ENCODE peak calls at places on chromosomes 5 and 9, in five cellular contexts. One of them, this sample, is unnamed.

GRCh38 chr5:56706504-56706903 is 108.8 kb upstream of the MAP3K1 start:
- DNase-seq in cardiac muscle cell: no peak
- DNase-seq in upper lobe of right lung: no peak
- DNase-seq in H7: no peak
- DNase-seq in naive thymus-derived CD4-positive, alpha-beta T cell: no peak
- DNase-seq in this sample: no peak

GRCh38 chr9:107039546-107039945 is 176.6 kb downstream of the ZNF462 start:
- DNase-seq in cardiac muscle cell: peak
- DNase-seq in upper lobe of right lung: no peak
- DNase-seq in H7: no peak
- DNase-seq in naive thymus-derived CD4-positive, alpha-beta T cell: no peak
- DNase-seq in this sample: no peak

GRCh38 chr5:109703827-109704226 is 14.1 kb downstream of the MAN2A1 start:
- DNase-seq in cardiac muscle cell: no peak
- DNase-seq in upper lobe of right lung: no peak
- DNase-seq in H7: no peak
- DNase-seq in naive thymus-derived CD4-positive, alpha-beta T cell: no peak
- DNase-seq in this sample: no peak

GRCh38 chr5:1652873-1653707 is 129.3 kb upstream of the LPCAT1 start:
- DNase-seq in cardiac muscle cell: peak
- DNase-seq in upper lobe of right lung: peak
- DNase-seq in H7: peak
- DNase-seq in naive thymus-derived CD4-positive, alpha-beta T cell: no peak
- DNase-seq in this sample: peak

GRCh38 chr5:97986069-97986468 is 787.4 kb upstream of the RGMB start:
- DNase-seq in cardiac muscle cell: peak
- DNase-seq in upper lobe of right lung: no peak
- DNase-seq in H7: peak
- DNase-seq in naive thymus-derived CD4-positive, alpha-beta T cell: no peak
- DNase-seq in this sample: no peak

GRCh38 chr5:176810084-176810597 is at the start of gene UNC5A:
- DNase-seq in cardiac muscle cell: peak
- DNase-seq in upper lobe of right lung: no peak
- DNase-seq in H7: peak
- DNase-seq in naive thymus-derived CD4-positive, alpha-beta T cell: peak
- DNase-seq in this sample: peak

GRCh38 chr5:132834057-132834456 is 3.6 kb upstream of the SHROOM1 start:
- DNase-seq in cardiac muscle cell: no peak
- DNase-seq in upper lobe of right lung: no peak
- DNase-seq in H7: no peak
- DNase-seq in naive thymus-derived CD4-positive, alpha-beta T cell: no peak
- DNase-seq in this sample: no peak

GRCh38 chr5:159038907-159039306 is 60.8 kb downstream of the EBF1 start:
- DNase-seq in cardiac muscle cell: peak
- DNase-seq in upper lobe of right lung: no peak
- DNase-seq in H7: no peak
- DNase-seq in naive thymus-derived CD4-positive, alpha-beta T cell: no peak
- DNase-seq in this sample: peak

GRCh38 chr5:2876183-2876582 is 124.7 kb upstream of the IRX2 start:
- DNase-seq in cardiac muscle cell: no peak
- DNase-seq in upper lobe of right lung: peak
- DNase-seq in H7: no peak
- DNase-seq in naive thymus-derived CD4-positive, alpha-beta T cell: no peak
- DNase-seq in this sample: peak

GRCh38 chr9:77277719-77278118 is 100.4 kb downstream of the VPS13A start:
- DNase-seq in cardiac muscle cell: no peak
- DNase-seq in upper lobe of right lung: no peak
- DNase-seq in H7: no peak
- DNase-seq in naive thymus-derived CD4-positive, alpha-beta T cell: no peak
- DNase-seq in this sample: no peak

GRCh38 chr5:122252319-122252718 is 59.7 kb upstream of the SNCAIP start:
- DNase-seq in cardiac muscle cell: no peak
- DNase-seq in upper lobe of right lung: no peak
- DNase-seq in H7: no peak
- DNase-seq in naive thymus-derived CD4-positive, alpha-beta T cell: no peak
- DNase-seq in this sample: no peak

GRCh38 chr5:69368458-69369368 is 607 bp downstream of the AK6 start:
- DNase-seq in cardiac muscle cell: peak
- DNase-seq in upper lobe of right lung: no peak
- DNase-seq in H7: peak
- DNase-seq in naive thymus-derived CD4-positive, alpha-beta T cell: peak
- DNase-seq in this sample: peak

GRCh38 chr9:136740971-136741884 is 1.5 kb downstream of the LCN10 start:
- DNase-seq in cardiac muscle cell: peak
- DNase-seq in upper lobe of right lung: no peak
- DNase-seq in H7: no peak
- DNase-seq in naive thymus-derived CD4-positive, alpha-beta T cell: no peak
- DNase-seq in this sample: no peak

GRCh38 chr9:77384406-77384805 is 207.1 kb downstream of the VPS13A start:
- DNase-seq in cardiac muscle cell: peak
- DNase-seq in upper lobe of right lung: no peak
- DNase-seq in H7: no peak
- DNase-seq in naive thymus-derived CD4-positive, alpha-beta T cell: no peak
- DNase-seq in this sample: no peak

GRCh38 chr5:64518784-64519183 is 13.0 kb downstream of the RGS7BP start:
- DNase-seq in cardiac muscle cell: no peak
- DNase-seq in upper lobe of right lung: no peak
- DNase-seq in H7: no peak
- DNase-seq in naive thymus-derived CD4-positive, alpha-beta T cell: no peak
- DNase-seq in this sample: no peak

GRCh38 chr5:10601246-10602030 is 37.6 kb downstream of the ANKRD33B start:
- DNase-seq in cardiac muscle cell: peak
- DNase-seq in upper lobe of right lung: peak
- DNase-seq in H7: peak
- DNase-seq in naive thymus-derived CD4-positive, alpha-beta T cell: no peak
- DNase-seq in this sample: no peak

GRCh38 chr5:123144096-123144495 is 55.1 kb downstream of the PRDM6 start:
- DNase-seq in cardiac muscle cell: no peak
- DNase-seq in upper lobe of right lung: no peak
- DNase-seq in H7: no peak
- DNase-seq in naive thymus-derived CD4-positive, alpha-beta T cell: no peak
- DNase-seq in this sample: no peak

GRCh38 chr9:1775230-1775629 is 239.9 kb upstream of the SMARCA2 start:
- DNase-seq in cardiac muscle cell: no peak
- DNase-seq in upper lobe of right lung: no peak
- DNase-seq in H7: peak
- DNase-seq in naive thymus-derived CD4-positive, alpha-beta T cell: no peak
- DNase-seq in this sample: no peak

GRCh38 chr5:167765341-167765740 is 526.1 kb upstream of the WWC1 start:
- DNase-seq in cardiac muscle cell: peak
- DNase-seq in upper lobe of right lung: no peak
- DNase-seq in H7: no peak
- DNase-seq in naive thymus-derived CD4-positive, alpha-beta T cell: no peak
- DNase-seq in this sample: no peak

GRCh38 chr9:89878687-89879086 is 273.9 kb downstream of the GADD45G start:
- DNase-seq in cardiac muscle cell: no peak
- DNase-seq in upper lobe of right lung: peak
- DNase-seq in H7: no peak
- DNase-seq in naive thymus-derived CD4-positive, alpha-beta T cell: no peak
- DNase-seq in this sample: no peak

GRCh38 chr9:129280236-129281231 is 102.5 kb upstream of the IER5L start:
- DNase-seq in cardiac muscle cell: no peak
- DNase-seq in upper lobe of right lung: peak
- DNase-seq in H7: no peak
- DNase-seq in naive thymus-derived CD4-positive, alpha-beta T cell: no peak
- DNase-seq in this sample: no peak

GRCh38 chr9:19022206-19022605 is 10.8 kb downstream of the SAXO1 start:
- DNase-seq in cardiac muscle cell: no peak
- DNase-seq in upper lobe of right lung: no peak
- DNase-seq in H7: no peak
- DNase-seq in naive thymus-derived CD4-positive, alpha-beta T cell: no peak
- DNase-seq in this sample: no peak

GRCh38 chr9:101791938-101792337 is 53.5 kb upstream of the GRIN3A start:
- DNase-seq in cardiac muscle cell: peak
- DNase-seq in upper lobe of right lung: no peak
- DNase-seq in H7: peak
- DNase-seq in naive thymus-derived CD4-positive, alpha-beta T cell: no peak
- DNase-seq in this sample: peak

GRCh38 chr5:2524620-2525019 is 226.9 kb downstream of the IRX2 start:
- DNase-seq in cardiac muscle cell: no peak
- DNase-seq in upper lobe of right lung: no peak
- DNase-seq in H7: no peak
- DNase-seq in naive thymus-derived CD4-positive, alpha-beta T cell: no peak
- DNase-seq in this sample: no peak

GRCh38 chr5:119458911-119459632 is 6.8 kb downstream of the HSD17B4 start:
- DNase-seq in cardiac muscle cell: no peak
- DNase-seq in upper lobe of right lung: no peak
- DNase-seq in H7: peak
- DNase-seq in naive thymus-derived CD4-positive, alpha-beta T cell: no peak
- DNase-seq in this sample: no peak

GRCh38 chr5:74052441-74052840 is 426.4 kb downstream of the ARHGEF28 start:
- DNase-seq in cardiac muscle cell: no peak
- DNase-seq in upper lobe of right lung: no peak
- DNase-seq in H7: no peak
- DNase-seq in naive thymus-derived CD4-positive, alpha-beta T cell: no peak
- DNase-seq in this sample: no peak

GRCh38 chr5:88765798-88766197 is 117.2 kb downstream of the MEF2C start:
- DNase-seq in cardiac muscle cell: no peak
- DNase-seq in upper lobe of right lung: no peak
- DNase-seq in H7: no peak
- DNase-seq in naive thymus-derived CD4-positive, alpha-beta T cell: no peak
- DNase-seq in this sample: no peak

GRCh38 chr5:1542011-1542410 is 18.3 kb upstream of the LPCAT1 start:
- DNase-seq in cardiac muscle cell: peak
- DNase-seq in upper lobe of right lung: no peak
- DNase-seq in H7: no peak
- DNase-seq in naive thymus-derived CD4-positive, alpha-beta T cell: no peak
- DNase-seq in this sample: no peak

GRCh38 chr5:11384441-11385250 is 519.6 kb downstream of the CTNND2 start:
- DNase-seq in cardiac muscle cell: no peak
- DNase-seq in upper lobe of right lung: peak
- DNase-seq in H7: peak
- DNase-seq in naive thymus-derived CD4-positive, alpha-beta T cell: no peak
- DNase-seq in this sample: no peak

GRCh38 chr5:50738864-50739263 is 72.4 kb downstream of the PARP8 start:
- DNase-seq in cardiac muscle cell: no peak
- DNase-seq in upper lobe of right lung: no peak
- DNase-seq in H7: peak
- DNase-seq in naive thymus-derived CD4-positive, alpha-beta T cell: no peak
- DNase-seq in this sample: no peak

GRCh38 chr9:134253596-134254205 is 72.6 kb upstream of the RXRA start:
- DNase-seq in cardiac muscle cell: peak
- DNase-seq in upper lobe of right lung: no peak
- DNase-seq in H7: no peak
- DNase-seq in naive thymus-derived CD4-positive, alpha-beta T cell: no peak
- DNase-seq in this sample: no peak

GRCh38 chr9:110180386-110180712 is 27.6 kb downstream of the C9orf152 start:
- DNase-seq in cardiac muscle cell: no peak
- DNase-seq in upper lobe of right lung: no peak
- DNase-seq in H7: no peak
- DNase-seq in naive thymus-derived CD4-positive, alpha-beta T cell: no peak
- DNase-seq in this sample: no peak

GRCh38 chr9:113302792-113303418 is at the start of gene RNF183:
- DNase-seq in cardiac muscle cell: no peak
- DNase-seq in upper lobe of right lung: no peak
- DNase-seq in H7: peak
- DNase-seq in naive thymus-derived CD4-positive, alpha-beta T cell: no peak
- DNase-seq in this sample: no peak
- H3K4me3 ChIP-seq in cardiac muscle cell: no peak
- H3K4me3 ChIP-seq in upper lobe of right lung: no peak
- H3K4me3 ChIP-seq in H7: no peak
- H3K4me3 ChIP-seq in naive thymus-derived CD4-positive, alpha-beta T cell: no peak
- H3K4me3 ChIP-seq in this sample: no peak

GRCh38 chr9:127971357-127972315 is 9.2 kb downstream of the EEIG1 start:
- DNase-seq in cardiac muscle cell: no peak
- DNase-seq in upper lobe of right lung: no peak
- DNase-seq in H7: peak
- DNase-seq in naive thymus-derived CD4-positive, alpha-beta T cell: peak
- DNase-seq in this sample: no peak

GRCh38 chr9:127968046-127968445 is 12.7 kb downstream of the EEIG1 start:
- DNase-seq in cardiac muscle cell: no peak
- DNase-seq in upper lobe of right lung: no peak
- DNase-seq in H7: no peak
- DNase-seq in naive thymus-derived CD4-positive, alpha-beta T cell: no peak
- DNase-seq in this sample: no peak

GRCh38 chr9:127972316-127972871 is 8.4 kb downstream of the EEIG1 start:
- DNase-seq in cardiac muscle cell: no peak
- DNase-seq in upper lobe of right lung: no peak
- DNase-seq in H7: peak
- DNase-seq in naive thymus-derived CD4-positive, alpha-beta T cell: no peak
- DNase-seq in this sample: no peak

GRCh38 chr9:127968717-127969383 is 11.9 kb downstream of the EEIG1 start:
- DNase-seq in cardiac muscle cell: peak
- DNase-seq in upper lobe of right lung: no peak
- DNase-seq in H7: no peak
- DNase-seq in naive thymus-derived CD4-positive, alpha-beta T cell: no peak
- DNase-seq in this sample: no peak

DNA sequence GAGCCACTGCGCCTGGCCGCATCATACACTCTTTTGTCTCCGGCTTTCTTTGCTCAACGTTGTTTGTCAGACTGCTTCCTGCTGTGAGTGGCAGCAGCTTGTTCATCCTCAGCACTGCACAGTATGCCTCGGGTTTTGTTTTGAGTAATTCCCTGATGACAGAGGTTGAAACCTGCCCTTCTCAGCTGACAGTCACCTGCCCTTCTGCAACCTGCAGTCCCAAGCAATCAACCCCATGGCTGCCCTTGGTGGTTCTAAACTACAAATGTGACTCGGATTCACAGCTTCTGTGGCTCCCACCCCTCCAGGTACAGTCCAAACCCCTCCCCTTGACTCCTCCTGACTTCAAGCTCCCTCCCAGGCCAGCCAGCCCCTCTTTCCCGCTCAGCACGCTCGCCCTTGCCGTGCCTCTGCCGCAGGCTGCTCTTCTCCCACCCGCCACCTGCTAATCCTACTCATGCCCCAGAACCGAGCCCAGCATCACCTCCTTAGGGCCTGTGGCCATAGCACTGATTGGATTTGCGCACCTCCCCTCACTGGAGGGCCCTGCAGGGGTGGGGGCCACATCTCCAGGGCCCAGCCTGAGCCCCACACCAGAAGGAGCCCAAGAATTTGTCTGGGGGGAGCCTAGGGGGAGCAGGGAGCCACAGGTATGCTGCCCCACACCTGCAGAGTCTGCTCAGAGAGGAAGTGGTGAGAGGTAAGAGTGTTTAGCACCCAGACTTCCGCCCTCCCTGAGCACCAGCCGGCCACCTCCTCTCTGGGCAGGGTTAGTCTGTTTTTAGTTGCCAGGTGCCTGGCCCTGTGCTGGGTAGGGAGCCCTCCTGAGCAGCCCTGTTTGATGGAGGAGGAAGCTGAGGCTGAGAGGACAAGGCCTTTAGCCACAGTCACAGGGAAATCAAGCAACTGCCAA is 10.1 kb downstream of the EEIG1 start:
- DNase-seq in cardiac muscle cell: no peak
- DNase-seq in upper lobe of right lung: no peak
- DNase-seq in H7: peak
- DNase-seq in naive thymus-derived CD4-positive, alpha-beta T cell: peak
- DNase-seq in this sample: peak
- H3K4me3 ChIP-seq in cardiac muscle cell: no peak
- H3K4me3 ChIP-seq in upper lobe of right lung: no peak
- H3K4me3 ChIP-seq in H7: no peak
- H3K4me3 ChIP-seq in naive thymus-derived CD4-positive, alpha-beta T cell: peak
- H3K4me3 ChIP-seq in this sample: peak

GRCh38 chr9:98214811-98215210 is 22.4 kb upstream of the CORO2A start:
- DNase-seq in cardiac muscle cell: no peak
- DNase-seq in upper lobe of right lung: no peak
- DNase-seq in H7: no peak
- DNase-seq in naive thymus-derived CD4-positive, alpha-beta T cell: no peak
- DNase-seq in this sample: no peak
- H3K4me3 ChIP-seq in cardiac muscle cell: no peak
- H3K4me3 ChIP-seq in upper lobe of right lung: no peak
- H3K4me3 ChIP-seq in H7: no peak
- H3K4me3 ChIP-seq in naive thymus-derived CD4-positive, alpha-beta T cell: no peak
- H3K4me3 ChIP-seq in this sample: no peak

GRCh38 chr5:53031695-53032096 is 42.5 kb downstream of the ITGA2 start:
- DNase-seq in cardiac muscle cell: peak
- DNase-seq in upper lobe of right lung: no peak
- DNase-seq in H7: no peak
- DNase-seq in naive thymus-derived CD4-positive, alpha-beta T cell: peak
- DNase-seq in this sample: peak
- H3K4me3 ChIP-seq in cardiac muscle cell: no peak
- H3K4me3 ChIP-seq in upper lobe of right lung: no peak
- H3K4me3 ChIP-seq in H7: no peak
- H3K4me3 ChIP-seq in naive thymus-derived CD4-positive, alpha-beta T cell: no peak
- H3K4me3 ChIP-seq in this sample: no peak